ENCODE peak calls at places on chromosomes 1 and 21, in five cellular contexts. D is CD8-positive, alpha-beta memory T cell; Z is activated CD8-positive, alpha-beta memory T cell treated with anti-CD3 and anti-CD28 coated beads, Interleukin-2, amount 10 ng/mL, durations not matched to agents 7 days and 5 days; C is GM10248; X is EL. P is an unnamed sample.

GRCh38 chr21:35252831-35253230 is 203.7 kb upstream of the RUNX1 start:
- DNase-seq in D (no peak), Z (no peak), C (no peak), X (peak), P (no peak)

GRCh38 chr1:209672705-209673630 is 2.2 kb upstream of the G0S2 start:
- DNase-seq in D (no peak), Z (peak), C (peak), X (peak), P (peak)

GRCh38 chr21:43880111-43880985 is 15.3 kb downstream of the AGPAT3 start:
- DNase-seq in D (no peak), Z (no peak), C (no peak), X (peak), P (no peak)

GRCh38 chr1:96533820-96534219 is 187.8 kb upstream of the PTBP2 start:
- DNase-seq in D (no peak), Z (no peak), C (no peak), X (no peak), P (no peak)

GRCh38 chr1:95974586-95974985 is 740.6 kb downstream of the RWDD3 start:
- DNase-seq in D (no peak), Z (no peak), C (no peak), X (peak), P (no peak)

GRCh38 chr1:75953461-75953860 is 21.3 kb upstream of the ASB17 start:
- DNase-seq in D (no peak), Z (no peak), C (no peak), X (no peak), P (no peak)

GRCh38 chr1:39829791-39830533 is 41.3 kb upstream of the BMP8B start:
- DNase-seq in D (no peak), Z (no peak), C (no peak), X (peak), P (no peak)

GRCh38 chr1:117030271-117030877 is 28.8 kb downstream of the CD101 start:
- DNase-seq in D (no peak), Z (no peak), C (no peak), X (no peak), P (no peak)

GRCh38 chr1:155181371-155182051 is 7.9 kb downstream of the TRIM46 start:
- DNase-seq in D (no peak), Z (no peak), C (no peak), X (no peak), P (no peak)

GRCh38 chr1:23385119-23385621 is 15.5 kb upstream of the ZNF436 start:
- DNase-seq in D (no peak), Z (no peak), C (no peak), X (no peak), P (no peak)

GRCh38 chr1:228018961-228019721 is 12.3 kb downstream of the WNT3A start:
- DNase-seq in D (no peak), Z (no peak), C (peak), X (no peak), P (no peak)

GRCh38 chr1:56835657-56836056 is 16.5 kb upstream of the FYB2 start:
- DNase-seq in D (no peak), Z (no peak), C (no peak), X (no peak), P (no peak)

GRCh38 chr1:61079898-61080336 is 2.4 kb upstream of the NFIA start:
- DNase-seq in D (no peak), Z (no peak), C (no peak), X (peak), P (no peak)

GRCh38 chr1:225474986-225475820 is 47.4 kb upstream of the LBR start:
- DNase-seq in D (peak), Z (peak), C (peak), X (peak), P (peak)

GRCh38 chr1:205492201-205492667 is 12.2 kb upstream of the CDK18 start:
- DNase-seq in D (no peak), Z (no peak), C (no peak), X (no peak), P (no peak)

GRCh38 chr21:37855568-37856391 is 60.5 kb downstream of the KCNJ6 start:
- DNase-seq in D (no peak), Z (no peak), C (no peak), X (peak), P (no peak)

GRCh38 chr1:178818416-178818815 is 52.5 kb downstream of the ANGPTL1 start:
- DNase-seq in D (no peak), Z (no peak), C (no peak), X (peak), P (no peak)

GRCh38 chr1:150973258-150973825 is 1.3 kb downstream of the CERS2 start:
- DNase-seq in D (no peak), Z (peak), C (peak), X (peak), P (no peak)

GRCh38 chr1:27366113-27366410 is 699 bp downstream of the MAP3K6 start:
- DNase-seq in D (peak), Z (peak), C (peak), X (peak), P (peak)

GRCh38 chr1:88462481-88463261 is 221.4 kb upstream of the PKN2 start:
- DNase-seq in D (no peak), Z (no peak), C (no peak), X (peak), P (no peak)

GRCh38 chr1:62774971-62775578 is 8.9 kb upstream of the ATG4C start:
- DNase-seq in D (no peak), Z (no peak), C (no peak), X (no peak), P (no peak)

GRCh38 chr1:43147625-43148319 is 24.3 kb downstream of the EBNA1BP2 start:
- DNase-seq in D (no peak), Z (peak), C (peak), X (peak), P (no peak)

GRCh38 chr1:9586147-9586766 is 2.5 kb upstream of the TMEM201 start:
- DNase-seq in D (no peak), Z (no peak), C (no peak), X (no peak), P (no peak)

GRCh38 chr1:180431683-180432082 is 70.7 kb downstream of the ACBD6 start:
- DNase-seq in D (no peak), Z (no peak), C (no peak), X (no peak), P (no peak)

P was measured in stimulated activated naive CD4-positive, alpha-beta T cell treated with Interleukin-2 at 50 U/mL for 16 hours.